ENCODE peak calls at places on chromosomes 6 and 20, in eight cellular contexts. U is effector CD4-positive, alpha-beta T cell; R is activated B cell treated with CpG ODN at 0.5 μM for 24 hours; D is psoas muscle; I is natural killer cell; F is D341Med; V is hepatic stellate cell; B is stimulated activated CD4-positive, alpha-beta T cell treated with anti-CD3 and anti-CD28 coated beads, TNF-alpha, amount 100 ng/mL, for 24 hours. X is an unnamed sample.

GRCh38 chr6:63272397-63272796 is 47.4 kb downstream of the LGSN start:
- DNase-seq in V (peak), R (no peak), U (no peak), F (peak), B (no peak), D (no peak), I (no peak), X (no peak)

GRCh38 chr6:154512214-154512613 is 1.7 kb upstream of the CNKSR3 start:
- DNase-seq in R (no peak), I (no peak), V (no peak), D (no peak), U (no peak), B (no peak), F (no peak), X (no peak)

GRCh38 chr6:139820191-139820590 is 445.7 kb upstream of the CITED2 start:
- DNase-seq in I (no peak), R (no peak), D (no peak), F (no peak), B (no peak), V (peak), U (no peak), X (peak)

GRCh38 chr6:138500867-138501446 is 1.7 kb upstream of the NHSL1 start:
- DNase-seq in U (no peak), F (no peak), D (no peak), B (no peak), V (no peak), I (no peak), R (no peak), X (no peak)

GRCh38 chr6:143068001-143068400 is 7.3 kb downstream of the AIG1 start:
- DNase-seq in I (no peak), R (no peak), D (no peak), F (no peak), U (no peak), B (no peak), V (no peak), X (no peak)

GRCh38 chr6:160120087-160120486 is 1.5 kb upstream of the SLC22A1 start:
- DNase-seq in U (no peak), D (no peak), F (no peak), B (no peak), R (no peak), V (no peak), I (no peak), X (no peak)

GRCh38 chr20:48750376-48750775 is 77.4 kb downstream of the PREX1 start:
- DNase-seq in U (no peak), R (no peak), F (no peak), I (no peak), V (no peak), D (no peak), B (no peak), X (no peak)

GRCh38 chr20:63586797-63587196 is 12.8 kb upstream of the HELZ2 start:
- DNase-seq in D (no peak), F (no peak), B (no peak), R (no peak), V (no peak), I (no peak), U (no peak), X (no peak)

GRCh38 chr6:144149894-144150672 is at the start of gene STX11:
- DNase-seq in R (peak), B (peak), I (peak), F (peak), D (peak), U (peak), V (peak), X (peak)

GRCh38 chr20:57398901-57399535 is 7.8 kb downstream of the RBM38 start:
- DNase-seq in F (no peak), R (peak), U (no peak), B (no peak), I (no peak), D (peak), V (no peak), X (no peak)

GRCh38 chr20:19823216-19823615 is 65.2 kb downstream of the RIN2 start:
- DNase-seq in R (no peak), B (no peak), U (no peak), I (no peak), V (no peak), D (no peak), F (no peak), X (peak)

GRCh38 chr20:59144831-59145196 is 18.8 kb upstream of the ZNF831 start:
- DNase-seq in U (no peak), V (no peak), R (no peak), I (no peak), B (no peak), D (no peak), F (no peak), X (no peak)

GRCh38 chr20:62707981-62708521 is 585 bp upstream of the NTSR1 start:
- DNase-seq in I (no peak), U (no peak), D (no peak), B (peak), F (peak), V (no peak), R (no peak), X (no peak)

GRCh38 chr6:30895343-30895742 is 11.0 kb downstream of the DDR1 start:
- DNase-seq in U (no peak), R (no peak), V (no peak), F (no peak), D (no peak), B (no peak), I (no peak), X (no peak)

GRCh38 chr6:41591859-41592502 is 45.8 kb downstream of the FOXP4 start:
- DNase-seq in R (peak), D (peak), U (peak), F (peak), I (peak), B (peak), V (peak), X (peak)

GRCh38 chr20:59672576-59672975 is 68.2 kb downstream of the PHACTR3 start:
- DNase-seq in D (no peak), F (peak), B (no peak), V (no peak), I (no peak), R (no peak), U (no peak), X (no peak)

GRCh38 chr6:25922301-25922700 is 8.2 kb downstream of the SLC17A2 start:
- DNase-seq in I (no peak), V (no peak), F (no peak), B (no peak), U (no peak), R (no peak), D (no peak), X (no peak)

GRCh38 chr6:108685970-108686369 is 125.3 kb downstream of the FOXO3 start:
- DNase-seq in U (no peak), D (no peak), R (no peak), V (no peak), F (no peak), B (no peak), I (no peak), X (no peak)

GRCh38 chr6:134381926-134382325 is 64.0 kb upstream of the SGK1 start:
- DNase-seq in V (no peak), R (no peak), B (no peak), U (no peak), D (no peak), F (no peak), I (no peak), X (no peak)

GRCh38 chr6:81003894-81004293 is 748.6 kb downstream of the TENT5A start:
- DNase-seq in R (no peak), B (no peak), F (no peak), D (no peak), I (no peak), V (no peak), U (no peak), X (no peak)

GRCh38 chr6:41967312-41968287 is 26.0 kb upstream of the CCND3 start:
- DNase-seq in U (no peak), B (no peak), I (no peak), R (no peak), D (no peak), V (no peak), F (no peak), X (no peak)

GRCh38 chr20:22385602-22386299 is 198.6 kb downstream of the FOXA2 start:
- DNase-seq in B (no peak), F (no peak), V (no peak), I (no peak), U (no peak), D (no peak), R (no peak), X (peak)

GRCh38 chr6:15744824-15745402 is 82.1 kb upstream of the DTNBP1 start:
- DNase-seq in D (no peak), F (no peak), U (no peak), V (no peak), B (no peak), I (no peak), R (no peak), X (no peak)

GRCh38 chr20:17491041-17491440 is 40.1 kb downstream of the BFSP1 start:
- DNase-seq in U (no peak), R (no peak), B (no peak), I (no peak), F (no peak), V (no peak), D (no peak), X (no peak)

GRCh38 chr6:17871169-17871479 is 116.3 kb downstream of the KIF13A start:
- DNase-seq in B (no peak), F (no peak), R (no peak), V (no peak), I (no peak), U (no peak), D (no peak), X (no peak)

GRCh38 chr6:46628976-46629375 is 23.6 kb downstream of the CYP39A1 start:
- DNase-seq in B (no peak), R (no peak), D (no peak), V (no peak), I (no peak), F (no peak), U (no peak), X (no peak)

GRCh38 chr20:61311656-61312387 is 59.8 kb downstream of the CDH4 start:
- DNase-seq in F (no peak), U (no peak), I (no peak), V (no peak), R (no peak), D (no peak), B (no peak), X (peak)

GRCh38 chr6:150261997-150262396 is 106.8 kb upstream of the IYD start:
- DNase-seq in V (no peak), R (no peak), I (no peak), D (no peak), U (no peak), B (no peak), F (no peak), X (no peak)

GRCh38 chr20:48283470-48284110 is 498.3 kb upstream of the SULF2 start:
- DNase-seq in R (no peak), B (no peak), F (no peak), D (no peak), U (no peak), V (peak), I (no peak), X (peak)

GRCh38 chr20:19935842-19936241 is 81.3 kb upstream of the NAA20 start:
- DNase-seq in U (no peak), R (no peak), B (no peak), I (no peak), F (no peak), D (no peak), V (no peak), X (no peak)

GRCh38 chr6:167898673-167899311 is 72.1 kb downstream of the AFDN start:
- DNase-seq in F (no peak), U (no peak), R (no peak), I (no peak), V (peak), D (no peak), B (no peak), X (peak)

GRCh38 chr6:16540804-16541752 is 220.2 kb downstream of the ATXN1 start:
- DNase-seq in B (no peak), D (peak), I (no peak), U (no peak), R (no peak), V (peak), F (no peak), X (no peak)

GRCh38 chr20:33798444-33798843 is 12.7 kb upstream of the CHMP4B start:
- DNase-seq in R (no peak), I (no peak), D (no peak), F (no peak), B (no peak), U (no peak), V (no peak), X (no peak)

GRCh38 chr6:29552512-29553051 is 7.0 kb downstream of the UBD start:
- DNase-seq in R (no peak), B (no peak), F (no peak), I (no peak), V (peak), D (no peak), U (no peak), X (peak)

GRCh38 chr6:75368151-75368779 is 83.7 kb upstream of the TMEM30A start:
- DNase-seq in I (no peak), D (no peak), V (no peak), B (no peak), R (no peak), U (no peak), F (peak), X (peak)

GRCh38 chr6:131602913-131603312 is 25.1 kb downstream of the MED23 start:
- DNase-seq in B (no peak), U (no peak), R (no peak), F (no peak), V (peak), D (no peak), I (no peak), X (peak)

GRCh38 chr6:15441215-15441868 is 195.5 kb downstream of the JARID2 start:
- DNase-seq in B (no peak), V (peak), D (no peak), F (peak), U (peak), I (no peak), R (no peak), X (peak)

X was measured in HT1080.